ENCODE peak calls at places on chromosomes 5 and 9, in four cellular contexts. One of them, this sample, is unnamed.

GRCh38 chr5:39266442-39266841 is 47.1 kb upstream of the FYB1 start:
- DNase-seq in T-helper 17 cell: no peak
- DNase-seq in GM12891: no peak
- DNase-seq in T1000: no peak
- DNase-seq in this sample: no peak

GRCh38 chr5:121793791-121794190 is 57.9 kb upstream of the FTMT start:
- DNase-seq in T-helper 17 cell: no peak
- DNase-seq in GM12891: no peak
- DNase-seq in T1000: no peak
- DNase-seq in this sample: no peak

GRCh38 chr9:7542648-7543165 is 256.9 kb downstream of the DMAC1 start:
- DNase-seq in T-helper 17 cell: no peak
- DNase-seq in GM12891: no peak
- DNase-seq in T1000: no peak
- DNase-seq in this sample: no peak

GRCh38 chr5:97026721-97027120 is 90.8 kb downstream of the LNPEP start:
- DNase-seq in T-helper 17 cell: no peak
- DNase-seq in GM12891: no peak
- DNase-seq in T1000: no peak
- DNase-seq in this sample: no peak

GRCh38 chr5:6574111-6574510 is 58.7 kb downstream of the NSUN2 start:
- DNase-seq in T-helper 17 cell: no peak
- DNase-seq in GM12891: no peak
- DNase-seq in T1000: no peak
- DNase-seq in this sample: no peak

GRCh38 chr9:134065720-134066419 is 2.0 kb downstream of the BRD3 start:
- DNase-seq in T-helper 17 cell: peak; percentile 8
- DNase-seq in GM12891: peak; percentile 89
- DNase-seq in T1000: no peak
- DNase-seq in this sample: peak; percentile 20

GRCh38 chr9:108549184-108549583 is 306.6 kb downstream of the ACTL7B start:
- DNase-seq in T-helper 17 cell: no peak
- DNase-seq in GM12891: no peak
- DNase-seq in T1000: no peak
- DNase-seq in this sample: no peak

GRCh38 chr5:148454576-148454975 is 70.8 kb downstream of the FBXO38 start:
- DNase-seq in T-helper 17 cell: no peak
- DNase-seq in GM12891: no peak
- DNase-seq in T1000: no peak
- DNase-seq in this sample: no peak

GRCh38 chr5:138725153-138725884 is 27.9 kb upstream of the CTNNA1 start:
- DNase-seq in T-helper 17 cell: no peak
- DNase-seq in GM12891: no peak
- DNase-seq in T1000: peak; percentile 31
- DNase-seq in this sample: no peak

GRCh38 chr9:89877051-89878002 is 272.5 kb downstream of the GADD45G start:
- DNase-seq in T-helper 17 cell: no peak
- DNase-seq in GM12891: no peak
- DNase-seq in T1000: no peak
- DNase-seq in this sample: no peak

GRCh38 chr5:78483809-78484521 is 123.5 kb downstream of the SCAMP1 start:
- DNase-seq in T-helper 17 cell: no peak
- DNase-seq in GM12891: no peak
- DNase-seq in T1000: no peak
- DNase-seq in this sample: no peak

GRCh38 chr9:138049085-138049778 is 171.7 kb downstream of the CACNA1B start:
- DNase-seq in T-helper 17 cell: no peak
- DNase-seq in GM12891: no peak
- DNase-seq in T1000: no peak
- DNase-seq in this sample: no peak

GRCh38 chr9:113515862-113516261 is 52.3 kb downstream of the RGS3 start:
- DNase-seq in T-helper 17 cell: no peak
- DNase-seq in GM12891: no peak
- DNase-seq in T1000: no peak
- DNase-seq in this sample: no peak

GRCh38 chr9:7055201-7055903 is 297.6 kb downstream of the KDM4C start:
- DNase-seq in T-helper 17 cell: no peak
- DNase-seq in GM12891: no peak
- DNase-seq in T1000: no peak
- DNase-seq in this sample: no peak

GRCh38 chr5:84729326-84729725 is 344.6 kb upstream of the EDIL3 start:
- DNase-seq in T-helper 17 cell: no peak
- DNase-seq in GM12891: no peak
- DNase-seq in T1000: no peak
- DNase-seq in this sample: no peak

GRCh38 chr9:122056484-122056883 is 36.6 kb downstream of the TTLL11 start:
- DNase-seq in T-helper 17 cell: no peak
- DNase-seq in GM12891: no peak
- DNase-seq in T1000: no peak
- DNase-seq in this sample: no peak

GRCh38 chr5:169561883-169562282 is 21.7 kb upstream of the SPDL1 start:
- DNase-seq in T-helper 17 cell: no peak
- DNase-seq in GM12891: no peak
- DNase-seq in T1000: no peak
- DNase-seq in this sample: no peak

GRCh38 chr9:116377179-116377790 is 223.7 kb downstream of the PAPPA start:
- DNase-seq in T-helper 17 cell: no peak
- DNase-seq in GM12891: no peak
- DNase-seq in T1000: peak; percentile 64
- DNase-seq in this sample: no peak

GRCh38 chr9:83476513-83476912 is 61.7 kb downstream of the FRMD3 start:
- DNase-seq in T-helper 17 cell: no peak
- DNase-seq in GM12891: no peak
- DNase-seq in T1000: no peak
- DNase-seq in this sample: no peak

GRCh38 chr5:160315968-160316367 is 3.6 kb upstream of the CCNJL start:
- DNase-seq in T-helper 17 cell: no peak
- DNase-seq in GM12891: no peak
- DNase-seq in T1000: peak; percentile 15
- DNase-seq in this sample: no peak

GRCh38 chr5:98307811-98308210 is 465.7 kb upstream of the RGMB start:
- DNase-seq in T-helper 17 cell: no peak
- DNase-seq in GM12891: no peak
- DNase-seq in T1000: peak; percentile 26
- DNase-seq in this sample: no peak

GRCh38 chr5:3201121-3201520 is 394.5 kb upstream of the IRX1 start:
- DNase-seq in T-helper 17 cell: no peak
- DNase-seq in GM12891: no peak
- DNase-seq in T1000: no peak
- DNase-seq in this sample: no peak

GRCh38 chr5:32501623-32502022 is 57.1 kb upstream of the ZFR start:
- DNase-seq in T-helper 17 cell: no peak
- DNase-seq in GM12891: no peak
- DNase-seq in T1000: no peak
- DNase-seq in this sample: no peak

GRCh38 chr9:101977614-101978210 is 239.3 kb upstream of the GRIN3A start:
- DNase-seq in T-helper 17 cell: no peak
- DNase-seq in GM12891: no peak
- DNase-seq in T1000: no peak
- DNase-seq in this sample: no peak

GRCh38 chr5:16685069-16685468 is 68.3 kb upstream of the RETREG1 start:
- DNase-seq in T-helper 17 cell: no peak
- DNase-seq in GM12891: no peak
- DNase-seq in T1000: no peak
- DNase-seq in this sample: no peak

GRCh38 chr5:158943057-158943456 is 156.7 kb downstream of the EBF1 start:
- DNase-seq in T-helper 17 cell: no peak
- DNase-seq in GM12891: no peak
- DNase-seq in T1000: peak; percentile 33
- DNase-seq in this sample: no peak

GRCh38 chr9:136847065-136847826 is 2.0 kb upstream of the PHPT1 start:
- DNase-seq in T-helper 17 cell: no peak
- DNase-seq in GM12891: no peak
- DNase-seq in T1000: peak; percentile 62
- DNase-seq in this sample: peak; percentile 69

GRCh38 chr5:158796812-158797497 is 302.8 kb downstream of the EBF1 start:
- DNase-seq in T-helper 17 cell: no peak
- DNase-seq in GM12891: no peak
- DNase-seq in T1000: no peak
- DNase-seq in this sample: no peak

GRCh38 chr9:122370869-122371467 is at the start of gene PTGS1:
- DNase-seq in T-helper 17 cell: no peak
- DNase-seq in GM12891: peak; percentile 60
- DNase-seq in T1000: no peak
- DNase-seq in this sample: peak; percentile 89

GRCh38 chr5:174725261-174725990 is 1.0 kb downstream of the MSX2 start:
- DNase-seq in T-helper 17 cell: no peak
- DNase-seq in GM12891: no peak
- DNase-seq in T1000: no peak
- DNase-seq in this sample: no peak

GRCh38 chr5:35780236-35780635 is 76.5 kb upstream of the IL7R start:
- DNase-seq in T-helper 17 cell: no peak
- DNase-seq in GM12891: no peak
- DNase-seq in T1000: no peak
- DNase-seq in this sample: no peak

GRCh38 chr5:141849371-141850182 is 28.6 kb downstream of the PCDH1 start:
- DNase-seq in T-helper 17 cell: peak; percentile 67
- DNase-seq in GM12891: peak; percentile 87
- DNase-seq in T1000: peak; percentile 28
- DNase-seq in this sample: peak; percentile 83

GRCh38 chr5:80149161-80149609 is 106.7 kb downstream of the SERINC5 start:
- DNase-seq in T-helper 17 cell: no peak
- DNase-seq in GM12891: no peak
- DNase-seq in T1000: no peak
- DNase-seq in this sample: no peak

GRCh38 chr5:167229751-167230150 is 1061.7 kb upstream of the WWC1 start:
- DNase-seq in T-helper 17 cell: no peak
- DNase-seq in GM12891: no peak
- DNase-seq in T1000: no peak
- DNase-seq in this sample: no peak

GRCh38 chr9:122261469-122261881 is 3.2 kb downstream of the RBM18 start:
- DNase-seq in T-helper 17 cell: no peak
- DNase-seq in GM12891: no peak
- DNase-seq in T1000: peak; percentile 2
- DNase-seq in this sample: no peak

GRCh38 chr9:133961226-133962165 is 30.6 kb downstream of the VAV2 start:
- DNase-seq in T-helper 17 cell: no peak
- DNase-seq in GM12891: no peak
- DNase-seq in T1000: no peak
- DNase-seq in this sample: no peak

GRCh38 chr5:123181394-123181801 is 92.4 kb downstream of the PRDM6 start:
- DNase-seq in T-helper 17 cell: no peak
- DNase-seq in GM12891: no peak
- DNase-seq in T1000: no peak
- DNase-seq in this sample: no peak

This sample was measured in D721Med.